ENCODE peak calls at places on chromosomes 13 and 19, in six cellular contexts. One of them, this sample, is unnamed.

GRCh38 chr19:1654178-1654792 is 1.9 kb upstream of the TCF3 start:
- ATAC-seq in A549: no peak
- ATAC-seq in stimulated activated naive CD8-positive, alpha-beta T cell treated with anti-CD3 and anti-CD28 coated beads, Interleukin-15, Interleukin-2, amounts not matched to agents 100 U/mL and 50 U/mL, for 24 hours: no peak
- ATAC-seq in left lung: no peak
- ATAC-seq in activated CD8-positive, alpha-beta memory T cell treated with anti-CD3 and anti-CD28 coated beads, Interleukin-2, amount 10 ng/mL, durations not matched to agents 7 days and 5 days: no peak
- ATAC-seq in activated CD8-positive, alpha-beta T cell treated with anti-CD3 and anti-CD28 coated beads, Interleukin-2, amount 10 ng/mL, durations not matched to agents 7 days and 5 days: no peak
- ATAC-seq in this sample: no peak

GRCh38 chr13:65011403-65011802 is 2218.7 kb downstream of the PCDH9 start:
- ATAC-seq in A549: no peak
- ATAC-seq in stimulated activated naive CD8-positive, alpha-beta T cell treated with anti-CD3 and anti-CD28 coated beads, Interleukin-15, Interleukin-2, amounts not matched to agents 100 U/mL and 50 U/mL, for 24 hours: no peak
- ATAC-seq in left lung: no peak
- ATAC-seq in activated CD8-positive, alpha-beta memory T cell treated with anti-CD3 and anti-CD28 coated beads, Interleukin-2, amount 10 ng/mL, durations not matched to agents 7 days and 5 days: no peak
- ATAC-seq in activated CD8-positive, alpha-beta T cell treated with anti-CD3 and anti-CD28 coated beads, Interleukin-2, amount 10 ng/mL, durations not matched to agents 7 days and 5 days: no peak
- ATAC-seq in this sample: no peak

GRCh38 chr13:94233401-94233800 is 246.1 kb downstream of the DCT start:
- ATAC-seq in A549: peak
- ATAC-seq in stimulated activated naive CD8-positive, alpha-beta T cell treated with anti-CD3 and anti-CD28 coated beads, Interleukin-15, Interleukin-2, amounts not matched to agents 100 U/mL and 50 U/mL, for 24 hours: no peak
- ATAC-seq in left lung: peak
- ATAC-seq in activated CD8-positive, alpha-beta memory T cell treated with anti-CD3 and anti-CD28 coated beads, Interleukin-2, amount 10 ng/mL, durations not matched to agents 7 days and 5 days: no peak
- ATAC-seq in activated CD8-positive, alpha-beta T cell treated with anti-CD3 and anti-CD28 coated beads, Interleukin-2, amount 10 ng/mL, durations not matched to agents 7 days and 5 days: no peak
- ATAC-seq in this sample: no peak

GRCh38 chr19:19269952-19270694 is 3.0 kb downstream of the TM6SF2 start:
- ATAC-seq in A549: no peak
- ATAC-seq in stimulated activated naive CD8-positive, alpha-beta T cell treated with anti-CD3 and anti-CD28 coated beads, Interleukin-15, Interleukin-2, amounts not matched to agents 100 U/mL and 50 U/mL, for 24 hours: no peak
- ATAC-seq in left lung: no peak
- ATAC-seq in activated CD8-positive, alpha-beta memory T cell treated with anti-CD3 and anti-CD28 coated beads, Interleukin-2, amount 10 ng/mL, durations not matched to agents 7 days and 5 days: no peak
- ATAC-seq in activated CD8-positive, alpha-beta T cell treated with anti-CD3 and anti-CD28 coated beads, Interleukin-2, amount 10 ng/mL, durations not matched to agents 7 days and 5 days: no peak
- ATAC-seq in this sample: no peak

GRCh38 chr19:38736036-38736412 is 8.2 kb downstream of the CAPN12 start:
- ATAC-seq in A549: peak
- ATAC-seq in stimulated activated naive CD8-positive, alpha-beta T cell treated with anti-CD3 and anti-CD28 coated beads, Interleukin-15, Interleukin-2, amounts not matched to agents 100 U/mL and 50 U/mL, for 24 hours: no peak
- ATAC-seq in left lung: peak
- ATAC-seq in activated CD8-positive, alpha-beta memory T cell treated with anti-CD3 and anti-CD28 coated beads, Interleukin-2, amount 10 ng/mL, durations not matched to agents 7 days and 5 days: peak
- ATAC-seq in activated CD8-positive, alpha-beta T cell treated with anti-CD3 and anti-CD28 coated beads, Interleukin-2, amount 10 ng/mL, durations not matched to agents 7 days and 5 days: peak
- ATAC-seq in this sample: peak

GRCh38 chr13:46404732-46405097 is 17.7 kb upstream of the RUBCNL start:
- ATAC-seq in A549: no peak
- ATAC-seq in stimulated activated naive CD8-positive, alpha-beta T cell treated with anti-CD3 and anti-CD28 coated beads, Interleukin-15, Interleukin-2, amounts not matched to agents 100 U/mL and 50 U/mL, for 24 hours: no peak
- ATAC-seq in left lung: peak
- ATAC-seq in activated CD8-positive, alpha-beta memory T cell treated with anti-CD3 and anti-CD28 coated beads, Interleukin-2, amount 10 ng/mL, durations not matched to agents 7 days and 5 days: no peak
- ATAC-seq in activated CD8-positive, alpha-beta T cell treated with anti-CD3 and anti-CD28 coated beads, Interleukin-2, amount 10 ng/mL, durations not matched to agents 7 days and 5 days: no peak
- ATAC-seq in this sample: no peak

GRCh38 chr19:388691-389090 is 20.3 kb downstream of the C2CD4C start:
- ATAC-seq in A549: no peak
- ATAC-seq in stimulated activated naive CD8-positive, alpha-beta T cell treated with anti-CD3 and anti-CD28 coated beads, Interleukin-15, Interleukin-2, amounts not matched to agents 100 U/mL and 50 U/mL, for 24 hours: no peak
- ATAC-seq in left lung: no peak
- ATAC-seq in activated CD8-positive, alpha-beta memory T cell treated with anti-CD3 and anti-CD28 coated beads, Interleukin-2, amount 10 ng/mL, durations not matched to agents 7 days and 5 days: no peak
- ATAC-seq in activated CD8-positive, alpha-beta T cell treated with anti-CD3 and anti-CD28 coated beads, Interleukin-2, amount 10 ng/mL, durations not matched to agents 7 days and 5 days: no peak
- ATAC-seq in this sample: no peak

GRCh38 chr13:77530870-77531269 is 4.6 kb upstream of the SCEL start:
- ATAC-seq in A549: no peak
- ATAC-seq in stimulated activated naive CD8-positive, alpha-beta T cell treated with anti-CD3 and anti-CD28 coated beads, Interleukin-15, Interleukin-2, amounts not matched to agents 100 U/mL and 50 U/mL, for 24 hours: no peak
- ATAC-seq in left lung: no peak
- ATAC-seq in activated CD8-positive, alpha-beta memory T cell treated with anti-CD3 and anti-CD28 coated beads, Interleukin-2, amount 10 ng/mL, durations not matched to agents 7 days and 5 days: no peak
- ATAC-seq in activated CD8-positive, alpha-beta T cell treated with anti-CD3 and anti-CD28 coated beads, Interleukin-2, amount 10 ng/mL, durations not matched to agents 7 days and 5 days: no peak
- ATAC-seq in this sample: no peak

GRCh38 chr19:41543582-41543981 is 32.4 kb upstream of the CEACAM21 start:
- ATAC-seq in A549: no peak
- ATAC-seq in stimulated activated naive CD8-positive, alpha-beta T cell treated with anti-CD3 and anti-CD28 coated beads, Interleukin-15, Interleukin-2, amounts not matched to agents 100 U/mL and 50 U/mL, for 24 hours: peak
- ATAC-seq in left lung: no peak
- ATAC-seq in activated CD8-positive, alpha-beta memory T cell treated with anti-CD3 and anti-CD28 coated beads, Interleukin-2, amount 10 ng/mL, durations not matched to agents 7 days and 5 days: no peak
- ATAC-seq in activated CD8-positive, alpha-beta T cell treated with anti-CD3 and anti-CD28 coated beads, Interleukin-2, amount 10 ng/mL, durations not matched to agents 7 days and 5 days: no peak
- ATAC-seq in this sample: no peak

GRCh38 chr13:76764429-76764828 is 121.8 kb downstream of the KCTD12 start:
- ATAC-seq in A549: no peak
- ATAC-seq in stimulated activated naive CD8-positive, alpha-beta T cell treated with anti-CD3 and anti-CD28 coated beads, Interleukin-15, Interleukin-2, amounts not matched to agents 100 U/mL and 50 U/mL, for 24 hours: no peak
- ATAC-seq in left lung: peak
- ATAC-seq in activated CD8-positive, alpha-beta memory T cell treated with anti-CD3 and anti-CD28 coated beads, Interleukin-2, amount 10 ng/mL, durations not matched to agents 7 days and 5 days: no peak
- ATAC-seq in activated CD8-positive, alpha-beta T cell treated with anti-CD3 and anti-CD28 coated beads, Interleukin-2, amount 10 ng/mL, durations not matched to agents 7 days and 5 days: no peak
- ATAC-seq in this sample: peak

GRCh38 chr13:95403349-95404140 is 102.3 kb upstream of the ABCC4 start:
- ATAC-seq in A549: no peak
- ATAC-seq in stimulated activated naive CD8-positive, alpha-beta T cell treated with anti-CD3 and anti-CD28 coated beads, Interleukin-15, Interleukin-2, amounts not matched to agents 100 U/mL and 50 U/mL, for 24 hours: peak
- ATAC-seq in left lung: peak
- ATAC-seq in activated CD8-positive, alpha-beta memory T cell treated with anti-CD3 and anti-CD28 coated beads, Interleukin-2, amount 10 ng/mL, durations not matched to agents 7 days and 5 days: peak
- ATAC-seq in activated CD8-positive, alpha-beta T cell treated with anti-CD3 and anti-CD28 coated beads, Interleukin-2, amount 10 ng/mL, durations not matched to agents 7 days and 5 days: peak
- ATAC-seq in this sample: no peak

GRCh38 chr19:49420227-49420626 is 3.0 kb downstream of the PTH2 start:
- ATAC-seq in A549: no peak
- ATAC-seq in stimulated activated naive CD8-positive, alpha-beta T cell treated with anti-CD3 and anti-CD28 coated beads, Interleukin-15, Interleukin-2, amounts not matched to agents 100 U/mL and 50 U/mL, for 24 hours: no peak
- ATAC-seq in left lung: no peak
- ATAC-seq in activated CD8-positive, alpha-beta memory T cell treated with anti-CD3 and anti-CD28 coated beads, Interleukin-2, amount 10 ng/mL, durations not matched to agents 7 days and 5 days: no peak
- ATAC-seq in activated CD8-positive, alpha-beta T cell treated with anti-CD3 and anti-CD28 coated beads, Interleukin-2, amount 10 ng/mL, durations not matched to agents 7 days and 5 days: no peak
- ATAC-seq in this sample: no peak

GRCh38 chr13:73136776-73137175 is 78.0 kb downstream of the KLF5 start:
- ATAC-seq in A549: no peak
- ATAC-seq in stimulated activated naive CD8-positive, alpha-beta T cell treated with anti-CD3 and anti-CD28 coated beads, Interleukin-15, Interleukin-2, amounts not matched to agents 100 U/mL and 50 U/mL, for 24 hours: no peak
- ATAC-seq in left lung: peak
- ATAC-seq in activated CD8-positive, alpha-beta memory T cell treated with anti-CD3 and anti-CD28 coated beads, Interleukin-2, amount 10 ng/mL, durations not matched to agents 7 days and 5 days: no peak
- ATAC-seq in activated CD8-positive, alpha-beta T cell treated with anti-CD3 and anti-CD28 coated beads, Interleukin-2, amount 10 ng/mL, durations not matched to agents 7 days and 5 days: no peak
- ATAC-seq in this sample: no peak

GRCh38 chr19:14509382-14509781 is 8.8 kb downstream of the DNAJB1 start:
- ATAC-seq in A549: no peak
- ATAC-seq in stimulated activated naive CD8-positive, alpha-beta T cell treated with anti-CD3 and anti-CD28 coated beads, Interleukin-15, Interleukin-2, amounts not matched to agents 100 U/mL and 50 U/mL, for 24 hours: no peak
- ATAC-seq in left lung: no peak
- ATAC-seq in activated CD8-positive, alpha-beta memory T cell treated with anti-CD3 and anti-CD28 coated beads, Interleukin-2, amount 10 ng/mL, durations not matched to agents 7 days and 5 days: no peak
- ATAC-seq in activated CD8-positive, alpha-beta T cell treated with anti-CD3 and anti-CD28 coated beads, Interleukin-2, amount 10 ng/mL, durations not matched to agents 7 days and 5 days: no peak
- ATAC-seq in this sample: no peak

GRCh38 chr13:37143901-37144300 is 38.4 kb upstream of the CSNK1A1L start:
- ATAC-seq in A549: no peak
- ATAC-seq in stimulated activated naive CD8-positive, alpha-beta T cell treated with anti-CD3 and anti-CD28 coated beads, Interleukin-15, Interleukin-2, amounts not matched to agents 100 U/mL and 50 U/mL, for 24 hours: no peak
- ATAC-seq in left lung: no peak
- ATAC-seq in activated CD8-positive, alpha-beta memory T cell treated with anti-CD3 and anti-CD28 coated beads, Interleukin-2, amount 10 ng/mL, durations not matched to agents 7 days and 5 days: no peak
- ATAC-seq in activated CD8-positive, alpha-beta T cell treated with anti-CD3 and anti-CD28 coated beads, Interleukin-2, amount 10 ng/mL, durations not matched to agents 7 days and 5 days: no peak
- ATAC-seq in this sample: no peak

GRCh38 chr13:50760751-50761150 is 82.7 kb downstream of the DLEU7 start:
- ATAC-seq in A549: no peak
- ATAC-seq in stimulated activated naive CD8-positive, alpha-beta T cell treated with anti-CD3 and anti-CD28 coated beads, Interleukin-15, Interleukin-2, amounts not matched to agents 100 U/mL and 50 U/mL, for 24 hours: peak
- ATAC-seq in left lung: no peak
- ATAC-seq in activated CD8-positive, alpha-beta memory T cell treated with anti-CD3 and anti-CD28 coated beads, Interleukin-2, amount 10 ng/mL, durations not matched to agents 7 days and 5 days: peak
- ATAC-seq in activated CD8-positive, alpha-beta T cell treated with anti-CD3 and anti-CD28 coated beads, Interleukin-2, amount 10 ng/mL, durations not matched to agents 7 days and 5 days: no peak
- ATAC-seq in this sample: no peak

GRCh38 chr19:1014161-1015060 is 6.5 kb downstream of the TMEM259 start:
- ATAC-seq in A549: no peak
- ATAC-seq in stimulated activated naive CD8-positive, alpha-beta T cell treated with anti-CD3 and anti-CD28 coated beads, Interleukin-15, Interleukin-2, amounts not matched to agents 100 U/mL and 50 U/mL, for 24 hours: no peak
- ATAC-seq in left lung: no peak
- ATAC-seq in activated CD8-positive, alpha-beta memory T cell treated with anti-CD3 and anti-CD28 coated beads, Interleukin-2, amount 10 ng/mL, durations not matched to agents 7 days and 5 days: no peak
- ATAC-seq in activated CD8-positive, alpha-beta T cell treated with anti-CD3 and anti-CD28 coated beads, Interleukin-2, amount 10 ng/mL, durations not matched to agents 7 days and 5 days: no peak
- ATAC-seq in this sample: no peak

GRCh38 chr19:57334191-57334590 is 13.9 kb downstream of the ZNF543 start:
- ATAC-seq in A549: no peak
- ATAC-seq in stimulated activated naive CD8-positive, alpha-beta T cell treated with anti-CD3 and anti-CD28 coated beads, Interleukin-15, Interleukin-2, amounts not matched to agents 100 U/mL and 50 U/mL, for 24 hours: no peak
- ATAC-seq in left lung: no peak
- ATAC-seq in activated CD8-positive, alpha-beta memory T cell treated with anti-CD3 and anti-CD28 coated beads, Interleukin-2, amount 10 ng/mL, durations not matched to agents 7 days and 5 days: no peak
- ATAC-seq in activated CD8-positive, alpha-beta T cell treated with anti-CD3 and anti-CD28 coated beads, Interleukin-2, amount 10 ng/mL, durations not matched to agents 7 days and 5 days: no peak
- ATAC-seq in this sample: no peak

GRCh38 chr19:16587031-16588023 is 15.1 kb upstream of the SLC35E1 start:
- ATAC-seq in A549: no peak
- ATAC-seq in stimulated activated naive CD8-positive, alpha-beta T cell treated with anti-CD3 and anti-CD28 coated beads, Interleukin-15, Interleukin-2, amounts not matched to agents 100 U/mL and 50 U/mL, for 24 hours: peak
- ATAC-seq in left lung: peak
- ATAC-seq in activated CD8-positive, alpha-beta memory T cell treated with anti-CD3 and anti-CD28 coated beads, Interleukin-2, amount 10 ng/mL, durations not matched to agents 7 days and 5 days: peak
- ATAC-seq in activated CD8-positive, alpha-beta T cell treated with anti-CD3 and anti-CD28 coated beads, Interleukin-2, amount 10 ng/mL, durations not matched to agents 7 days and 5 days: peak
- ATAC-seq in this sample: peak

GRCh38 chr13:80363890-80364503 is 23.1 kb upstream of the SPRY2 start:
- ATAC-seq in A549: no peak
- ATAC-seq in stimulated activated naive CD8-positive, alpha-beta T cell treated with anti-CD3 and anti-CD28 coated beads, Interleukin-15, Interleukin-2, amounts not matched to agents 100 U/mL and 50 U/mL, for 24 hours: no peak
- ATAC-seq in left lung: peak
- ATAC-seq in activated CD8-positive, alpha-beta memory T cell treated with anti-CD3 and anti-CD28 coated beads, Interleukin-2, amount 10 ng/mL, durations not matched to agents 7 days and 5 days: no peak
- ATAC-seq in activated CD8-positive, alpha-beta T cell treated with anti-CD3 and anti-CD28 coated beads, Interleukin-2, amount 10 ng/mL, durations not matched to agents 7 days and 5 days: no peak
- ATAC-seq in this sample: no peak

GRCh38 chr13:29573190-29573589 is 22.3 kb downstream of the SLC7A1 start:
- ATAC-seq in A549: peak
- ATAC-seq in stimulated activated naive CD8-positive, alpha-beta T cell treated with anti-CD3 and anti-CD28 coated beads, Interleukin-15, Interleukin-2, amounts not matched to agents 100 U/mL and 50 U/mL, for 24 hours: no peak
- ATAC-seq in left lung: peak
- ATAC-seq in activated CD8-positive, alpha-beta memory T cell treated with anti-CD3 and anti-CD28 coated beads, Interleukin-2, amount 10 ng/mL, durations not matched to agents 7 days and 5 days: no peak
- ATAC-seq in activated CD8-positive, alpha-beta T cell treated with anti-CD3 and anti-CD28 coated beads, Interleukin-2, amount 10 ng/mL, durations not matched to agents 7 days and 5 days: no peak
- ATAC-seq in this sample: peak

GRCh38 chr13:42272776-42273175 is 824 bp downstream of the AKAP11 start:
- ATAC-seq in A549: no peak
- ATAC-seq in stimulated activated naive CD8-positive, alpha-beta T cell treated with anti-CD3 and anti-CD28 coated beads, Interleukin-15, Interleukin-2, amounts not matched to agents 100 U/mL and 50 U/mL, for 24 hours: no peak
- ATAC-seq in left lung: no peak
- ATAC-seq in activated CD8-positive, alpha-beta memory T cell treated with anti-CD3 and anti-CD28 coated beads, Interleukin-2, amount 10 ng/mL, durations not matched to agents 7 days and 5 days: no peak
- ATAC-seq in activated CD8-positive, alpha-beta T cell treated with anti-CD3 and anti-CD28 coated beads, Interleukin-2, amount 10 ng/mL, durations not matched to agents 7 days and 5 days: no peak
- ATAC-seq in this sample: no peak

GRCh38 chr13:105207586-105208293 is 1327.7 kb downstream of the EFNB2 start:
- ATAC-seq in A549: no peak
- ATAC-seq in stimulated activated naive CD8-positive, alpha-beta T cell treated with anti-CD3 and anti-CD28 coated beads, Interleukin-15, Interleukin-2, amounts not matched to agents 100 U/mL and 50 U/mL, for 24 hours: no peak
- ATAC-seq in left lung: no peak
- ATAC-seq in activated CD8-positive, alpha-beta memory T cell treated with anti-CD3 and anti-CD28 coated beads, Interleukin-2, amount 10 ng/mL, durations not matched to agents 7 days and 5 days: no peak
- ATAC-seq in activated CD8-positive, alpha-beta T cell treated with anti-CD3 and anti-CD28 coated beads, Interleukin-2, amount 10 ng/mL, durations not matched to agents 7 days and 5 days: no peak
- ATAC-seq in this sample: no peak

GRCh38 chr13:113581871-113582270 is 2.7 kb upstream of the TFDP1 start:
- ATAC-seq in A549: no peak
- ATAC-seq in stimulated activated naive CD8-positive, alpha-beta T cell treated with anti-CD3 and anti-CD28 coated beads, Interleukin-15, Interleukin-2, amounts not matched to agents 100 U/mL and 50 U/mL, for 24 hours: no peak
- ATAC-seq in left lung: no peak
- ATAC-seq in activated CD8-positive, alpha-beta memory T cell treated with anti-CD3 and anti-CD28 coated beads, Interleukin-2, amount 10 ng/mL, durations not matched to agents 7 days and 5 days: no peak
- ATAC-seq in activated CD8-positive, alpha-beta T cell treated with anti-CD3 and anti-CD28 coated beads, Interleukin-2, amount 10 ng/mL, durations not matched to agents 7 days and 5 days: no peak
- ATAC-seq in this sample: no peak

GRCh38 chr13:20127263-20127562 is 33.6 kb downstream of the GJA3 start:
- ATAC-seq in A549: peak
- ATAC-seq in stimulated activated naive CD8-positive, alpha-beta T cell treated with anti-CD3 and anti-CD28 coated beads, Interleukin-15, Interleukin-2, amounts not matched to agents 100 U/mL and 50 U/mL, for 24 hours: no peak
- ATAC-seq in left lung: peak
- ATAC-seq in activated CD8-positive, alpha-beta memory T cell treated with anti-CD3 and anti-CD28 coated beads, Interleukin-2, amount 10 ng/mL, durations not matched to agents 7 days and 5 days: peak
- ATAC-seq in activated CD8-positive, alpha-beta T cell treated with anti-CD3 and anti-CD28 coated beads, Interleukin-2, amount 10 ng/mL, durations not matched to agents 7 days and 5 days: peak
- ATAC-seq in this sample: peak

GRCh38 chr19:12867120-12868099 is 13.8 kb downstream of the DNASE2 start:
- ATAC-seq in A549: peak
- ATAC-seq in stimulated activated naive CD8-positive, alpha-beta T cell treated with anti-CD3 and anti-CD28 coated beads, Interleukin-15, Interleukin-2, amounts not matched to agents 100 U/mL and 50 U/mL, for 24 hours: peak
- ATAC-seq in left lung: peak
- ATAC-seq in activated CD8-positive, alpha-beta memory T cell treated with anti-CD3 and anti-CD28 coated beads, Interleukin-2, amount 10 ng/mL, durations not matched to agents 7 days and 5 days: peak
- ATAC-seq in activated CD8-positive, alpha-beta T cell treated with anti-CD3 and anti-CD28 coated beads, Interleukin-2, amount 10 ng/mL, durations not matched to agents 7 days and 5 days: peak
- ATAC-seq in this sample: peak

GRCh38 chr19:19745496-19746285 is 12.8 kb upstream of the ZNF14 start:
- ATAC-seq in A549: no peak
- ATAC-seq in stimulated activated naive CD8-positive, alpha-beta T cell treated with anti-CD3 and anti-CD28 coated beads, Interleukin-15, Interleukin-2, amounts not matched to agents 100 U/mL and 50 U/mL, for 24 hours: no peak
- ATAC-seq in left lung: no peak
- ATAC-seq in activated CD8-positive, alpha-beta memory T cell treated with anti-CD3 and anti-CD28 coated beads, Interleukin-2, amount 10 ng/mL, durations not matched to agents 7 days and 5 days: no peak
- ATAC-seq in activated CD8-positive, alpha-beta T cell treated with anti-CD3 and anti-CD28 coated beads, Interleukin-2, amount 10 ng/mL, durations not matched to agents 7 days and 5 days: peak
- ATAC-seq in this sample: peak

GRCh38 chr19:16160943-16161560 is 12.3 kb downstream of the CIB3 start:
- ATAC-seq in A549: peak
- ATAC-seq in stimulated activated naive CD8-positive, alpha-beta T cell treated with anti-CD3 and anti-CD28 coated beads, Interleukin-15, Interleukin-2, amounts not matched to agents 100 U/mL and 50 U/mL, for 24 hours: peak
- ATAC-seq in left lung: no peak
- ATAC-seq in activated CD8-positive, alpha-beta memory T cell treated with anti-CD3 and anti-CD28 coated beads, Interleukin-2, amount 10 ng/mL, durations not matched to agents 7 days and 5 days: peak
- ATAC-seq in activated CD8-positive, alpha-beta T cell treated with anti-CD3 and anti-CD28 coated beads, Interleukin-2, amount 10 ng/mL, durations not matched to agents 7 days and 5 days: peak
- ATAC-seq in this sample: peak

GRCh38 chr13:36343766-36344165 is 2.4 kb downstream of the SPART start:
- ATAC-seq in A549: no peak
- ATAC-seq in stimulated activated naive CD8-positive, alpha-beta T cell treated with anti-CD3 and anti-CD28 coated beads, Interleukin-15, Interleukin-2, amounts not matched to agents 100 U/mL and 50 U/mL, for 24 hours: no peak
- ATAC-seq in left lung: no peak
- ATAC-seq in activated CD8-positive, alpha-beta memory T cell treated with anti-CD3 and anti-CD28 coated beads, Interleukin-2, amount 10 ng/mL, durations not matched to agents 7 days and 5 days: no peak
- ATAC-seq in activated CD8-positive, alpha-beta T cell treated with anti-CD3 and anti-CD28 coated beads, Interleukin-2, amount 10 ng/mL, durations not matched to agents 7 days and 5 days: no peak
- ATAC-seq in this sample: no peak

GRCh38 chr13:79466852-79467251 is 14.1 kb upstream of the NDFIP2 start:
- ATAC-seq in A549: no peak
- ATAC-seq in stimulated activated naive CD8-positive, alpha-beta T cell treated with anti-CD3 and anti-CD28 coated beads, Interleukin-15, Interleukin-2, amounts not matched to agents 100 U/mL and 50 U/mL, for 24 hours: no peak
- ATAC-seq in left lung: no peak
- ATAC-seq in activated CD8-positive, alpha-beta memory T cell treated with anti-CD3 and anti-CD28 coated beads, Interleukin-2, amount 10 ng/mL, durations not matched to agents 7 days and 5 days: no peak
- ATAC-seq in activated CD8-positive, alpha-beta T cell treated with anti-CD3 and anti-CD28 coated beads, Interleukin-2, amount 10 ng/mL, durations not matched to agents 7 days and 5 days: no peak
- ATAC-seq in this sample: no peak

GRCh38 chr13:45518525-45519235 is 53.9 kb downstream of the COG3 start:
- ATAC-seq in A549: no peak
- ATAC-seq in stimulated activated naive CD8-positive, alpha-beta T cell treated with anti-CD3 and anti-CD28 coated beads, Interleukin-15, Interleukin-2, amounts not matched to agents 100 U/mL and 50 U/mL, for 24 hours: peak
- ATAC-seq in left lung: no peak
- ATAC-seq in activated CD8-positive, alpha-beta memory T cell treated with anti-CD3 and anti-CD28 coated beads, Interleukin-2, amount 10 ng/mL, durations not matched to agents 7 days and 5 days: peak
- ATAC-seq in activated CD8-positive, alpha-beta T cell treated with anti-CD3 and anti-CD28 coated beads, Interleukin-2, amount 10 ng/mL, durations not matched to agents 7 days and 5 days: no peak
- ATAC-seq in this sample: no peak

GRCh38 chr13:73303858-73304257 is 245.1 kb downstream of the KLF5 start:
- ATAC-seq in A549: no peak
- ATAC-seq in stimulated activated naive CD8-positive, alpha-beta T cell treated with anti-CD3 and anti-CD28 coated beads, Interleukin-15, Interleukin-2, amounts not matched to agents 100 U/mL and 50 U/mL, for 24 hours: peak
- ATAC-seq in left lung: no peak
- ATAC-seq in activated CD8-positive, alpha-beta memory T cell treated with anti-CD3 and anti-CD28 coated beads, Interleukin-2, amount 10 ng/mL, durations not matched to agents 7 days and 5 days: peak
- ATAC-seq in activated CD8-positive, alpha-beta T cell treated with anti-CD3 and anti-CD28 coated beads, Interleukin-2, amount 10 ng/mL, durations not matched to agents 7 days and 5 days: no peak
- ATAC-seq in this sample: no peak

GRCh38 chr19:50912102-50912599 is 956 bp upstream of the KLK4 start:
- ATAC-seq in A549: no peak
- ATAC-seq in stimulated activated naive CD8-positive, alpha-beta T cell treated with anti-CD3 and anti-CD28 coated beads, Interleukin-15, Interleukin-2, amounts not matched to agents 100 U/mL and 50 U/mL, for 24 hours: no peak
- ATAC-seq in left lung: no peak
- ATAC-seq in activated CD8-positive, alpha-beta memory T cell treated with anti-CD3 and anti-CD28 coated beads, Interleukin-2, amount 10 ng/mL, durations not matched to agents 7 days and 5 days: no peak
- ATAC-seq in activated CD8-positive, alpha-beta T cell treated with anti-CD3 and anti-CD28 coated beads, Interleukin-2, amount 10 ng/mL, durations not matched to agents 7 days and 5 days: no peak
- ATAC-seq in this sample: no peak

GRCh38 chr13:27954406-27954851 is 14.7 kb downstream of the CDX2 start:
- ATAC-seq in A549: peak
- ATAC-seq in stimulated activated naive CD8-positive, alpha-beta T cell treated with anti-CD3 and anti-CD28 coated beads, Interleukin-15, Interleukin-2, amounts not matched to agents 100 U/mL and 50 U/mL, for 24 hours: peak
- ATAC-seq in left lung: peak
- ATAC-seq in activated CD8-positive, alpha-beta memory T cell treated with anti-CD3 and anti-CD28 coated beads, Interleukin-2, amount 10 ng/mL, durations not matched to agents 7 days and 5 days: peak
- ATAC-seq in activated CD8-positive, alpha-beta T cell treated with anti-CD3 and anti-CD28 coated beads, Interleukin-2, amount 10 ng/mL, durations not matched to agents 7 days and 5 days: peak
- ATAC-seq in this sample: no peak

GRCh38 chr13:32001392-32001768 is 30.2 kb upstream of the FRY start:
- ATAC-seq in A549: peak
- ATAC-seq in stimulated activated naive CD8-positive, alpha-beta T cell treated with anti-CD3 and anti-CD28 coated beads, Interleukin-15, Interleukin-2, amounts not matched to agents 100 U/mL and 50 U/mL, for 24 hours: no peak
- ATAC-seq in left lung: peak
- ATAC-seq in activated CD8-positive, alpha-beta memory T cell treated with anti-CD3 and anti-CD28 coated beads, Interleukin-2, amount 10 ng/mL, durations not matched to agents 7 days and 5 days: no peak
- ATAC-seq in activated CD8-positive, alpha-beta T cell treated with anti-CD3 and anti-CD28 coated beads, Interleukin-2, amount 10 ng/mL, durations not matched to agents 7 days and 5 days: no peak
- ATAC-seq in this sample: peak

GRCh38 chr13:51534075-51534817 is 50.0 kb upstream of the WDFY2 start:
- ATAC-seq in A549: no peak
- ATAC-seq in stimulated activated naive CD8-positive, alpha-beta T cell treated with anti-CD3 and anti-CD28 coated beads, Interleukin-15, Interleukin-2, amounts not matched to agents 100 U/mL and 50 U/mL, for 24 hours: peak
- ATAC-seq in left lung: peak
- ATAC-seq in activated CD8-positive, alpha-beta memory T cell treated with anti-CD3 and anti-CD28 coated beads, Interleukin-2, amount 10 ng/mL, durations not matched to agents 7 days and 5 days: peak
- ATAC-seq in activated CD8-positive, alpha-beta T cell treated with anti-CD3 and anti-CD28 coated beads, Interleukin-2, amount 10 ng/mL, durations not matched to agents 7 days and 5 days: peak
- ATAC-seq in this sample: no peak